ENCODE peak calls at places on chromosome 21, in ten cellular contexts. One of them, this sample, is unnamed. For H3K27me3 and H3K36me3, the result is how much of the 10 kb centered on the place peaks cover.

GRCh38 chr21:15831497-15831896 is 101.7 kb downstream of the USP25 start:
- DNase-seq in colonic mucosa: no peak
- DNase-seq in uterus: no peak
- DNase-seq in HCT116: no peak
- DNase-seq in kidney epithelial cell: no peak
- DNase-seq in GM23248: no peak
- DNase-seq in pancreas: no peak
- DNase-seq in heart right ventricle: no peak
- DNase-seq in heart left ventricle: no peak
- DNase-seq in suprapubic skin: no peak
- DNase-seq in this sample: no peak

GRCh38 chr21:36769051-36769867 is 70.3 kb downstream of the SIM2 start:
- DNase-seq in HCT116: no peak
- DNase-seq in kidney epithelial cell: no peak
- DNase-seq in uterus: no peak
- DNase-seq in heart right ventricle: no peak
- DNase-seq in suprapubic skin: peak
- DNase-seq in GM23248: no peak
- DNase-seq in pancreas: no peak
- DNase-seq in heart left ventricle: no peak
- DNase-seq in colonic mucosa: no peak
- DNase-seq in this sample: no peak

GRCh38 chr21:41566500-41567014 is 58.6 kb upstream of the TMPRSS2 start:
- DNase-seq in suprapubic skin: no peak
- DNase-seq in pancreas: no peak
- DNase-seq in GM23248: no peak
- DNase-seq in heart left ventricle: no peak
- DNase-seq in kidney epithelial cell: no peak
- DNase-seq in heart right ventricle: no peak
- DNase-seq in colonic mucosa: peak
- DNase-seq in uterus: no peak
- DNase-seq in HCT116: no peak
- DNase-seq in this sample: no peak

GRCh38 chr21:14995695-14996490 is 68.9 kb downstream of the NRIP1 start:
- DNase-seq in colonic mucosa: no peak
- DNase-seq in pancreas: peak
- DNase-seq in heart left ventricle: no peak
- DNase-seq in heart right ventricle: no peak
- DNase-seq in GM23248: peak
- DNase-seq in kidney epithelial cell: no peak
- DNase-seq in uterus: no peak
- DNase-seq in suprapubic skin: no peak
- DNase-seq in HCT116: no peak
- DNase-seq in this sample: no peak

GRCh38 chr21:37072988-37073416 is at the start of the genes PIGP and TTC3:
- DNase-seq in HCT116: peak
- DNase-seq in uterus: peak
- DNase-seq in GM23248: peak
- DNase-seq in heart left ventricle: peak
- DNase-seq in heart right ventricle: peak
- DNase-seq in pancreas: peak
- DNase-seq in suprapubic skin: peak
- DNase-seq in colonic mucosa: peak
- DNase-seq in kidney epithelial cell: peak
- DNase-seq in this sample: peak

GRCh38 chr21:44067011-44067839 is 40.0 kb upstream of the PWP2 start:
- DNase-seq in heart left ventricle: no peak
- DNase-seq in heart right ventricle: no peak
- DNase-seq in kidney epithelial cell: no peak
- DNase-seq in suprapubic skin: peak
- DNase-seq in GM23248: no peak
- DNase-seq in pancreas: no peak
- DNase-seq in colonic mucosa: no peak
- DNase-seq in uterus: no peak
- DNase-seq in HCT116: no peak
- DNase-seq in this sample: no peak

GRCh38 chr21:37712204-37712934 is 203.9 kb downstream of the KCNJ6 start:
- DNase-seq in colonic mucosa: peak
- DNase-seq in GM23248: peak
- DNase-seq in uterus: peak
- DNase-seq in pancreas: peak
- DNase-seq in suprapubic skin: no peak
- DNase-seq in HCT116: peak
- DNase-seq in kidney epithelial cell: peak
- DNase-seq in heart left ventricle: peak
- DNase-seq in heart right ventricle: peak
- DNase-seq in this sample: peak

GRCh38 chr21:16070207-16070651 is 340.4 kb downstream of the USP25 start:
- DNase-seq in colonic mucosa: no peak
- DNase-seq in uterus: no peak
- DNase-seq in suprapubic skin: no peak
- DNase-seq in HCT116: no peak
- DNase-seq in pancreas: no peak
- DNase-seq in heart left ventricle: no peak
- DNase-seq in kidney epithelial cell: no peak
- DNase-seq in GM23248: peak
- DNase-seq in heart right ventricle: no peak
- DNase-seq in this sample: peak

GRCh38 chr21:37710555-37711293 is 205.5 kb downstream of the KCNJ6 start:
- DNase-seq in kidney epithelial cell: no peak
- DNase-seq in heart left ventricle: no peak
- DNase-seq in heart right ventricle: peak
- DNase-seq in GM23248: no peak
- DNase-seq in HCT116: no peak
- DNase-seq in uterus: no peak
- DNase-seq in colonic mucosa: no peak
- DNase-seq in pancreas: no peak
- DNase-seq in suprapubic skin: no peak
- DNase-seq in this sample: no peak

GRCh38 chr21:35045539-35046222 is 3.4 kb downstream of the RUNX1 start:
- DNase-seq in heart right ventricle: no peak
- DNase-seq in uterus: no peak
- DNase-seq in heart left ventricle: no peak
- DNase-seq in GM23248: no peak
- DNase-seq in colonic mucosa: no peak
- DNase-seq in kidney epithelial cell: no peak
- DNase-seq in suprapubic skin: no peak
- DNase-seq in HCT116: no peak
- DNase-seq in pancreas: no peak
- DNase-seq in this sample: no peak
- H3K4me3 ChIP-seq in heart right ventricle: peak
- H3K4me3 ChIP-seq in uterus: no peak
- H3K4me3 ChIP-seq in heart left ventricle: no peak
- H3K4me3 ChIP-seq in GM23248: no peak
- H3K4me3 ChIP-seq in colonic mucosa: no peak
- H3K4me3 ChIP-seq in kidney epithelial cell: no peak
- H3K4me3 ChIP-seq in suprapubic skin: peak
- H3K4me3 ChIP-seq in HCT116: no peak
- H3K4me3 ChIP-seq in pancreas: no peak
- H3K4me3 ChIP-seq in this sample: no peak

GRCh38 chr21:31873696-31874599 is 1.1 kb downstream of the HUNK start:
- DNase-seq in GM23248: peak
- DNase-seq in heart right ventricle: peak
- DNase-seq in suprapubic skin: peak
- DNase-seq in colonic mucosa: peak
- DNase-seq in HCT116: no peak
- DNase-seq in pancreas: peak
- DNase-seq in heart left ventricle: peak
- DNase-seq in kidney epithelial cell: no peak
- DNase-seq in uterus: peak
- DNase-seq in this sample: peak

GRCh38 chr21:31877558-31877957 is 4.7 kb downstream of the HUNK start:
- DNase-seq in heart left ventricle: no peak
- DNase-seq in uterus: no peak
- DNase-seq in suprapubic skin: no peak
- DNase-seq in GM23248: no peak
- DNase-seq in HCT116: no peak
- DNase-seq in colonic mucosa: no peak
- DNase-seq in heart right ventricle: no peak
- DNase-seq in pancreas: no peak
- DNase-seq in kidney epithelial cell: no peak
- DNase-seq in this sample: no peak

GRCh38 chr21:31874817-31875216 is 2.0 kb downstream of the HUNK start:
- DNase-seq in HCT116: no peak
- DNase-seq in GM23248: peak
- DNase-seq in uterus: peak
- DNase-seq in heart left ventricle: no peak
- DNase-seq in suprapubic skin: no peak
- DNase-seq in heart right ventricle: no peak
- DNase-seq in kidney epithelial cell: no peak
- DNase-seq in colonic mucosa: peak
- DNase-seq in pancreas: peak
- DNase-seq in this sample: no peak

GRCh38 chr21:31873275-31873695 is 465 bp downstream of the HUNK start:
- DNase-seq in suprapubic skin: no peak
- DNase-seq in kidney epithelial cell: no peak
- DNase-seq in HCT116: no peak
- DNase-seq in uterus: no peak
- DNase-seq in colonic mucosa: peak
- DNase-seq in heart left ventricle: peak
- DNase-seq in heart right ventricle: peak
- DNase-seq in pancreas: peak
- DNase-seq in GM23248: no peak
- DNase-seq in this sample: peak

GRCh38 chr21:31875424-31876097 is 2.7 kb downstream of the HUNK start:
- DNase-seq in uterus: no peak
- DNase-seq in heart left ventricle: no peak
- DNase-seq in HCT116: no peak
- DNase-seq in suprapubic skin: no peak
- DNase-seq in colonic mucosa: no peak
- DNase-seq in GM23248: peak
- DNase-seq in heart right ventricle: no peak
- DNase-seq in kidney epithelial cell: no peak
- DNase-seq in pancreas: no peak
- DNase-seq in this sample: no peak
- H3K27me3 ChIP-seq in uterus: under half
- H3K27me3 ChIP-seq in heart left ventricle: half or more
- H3K27me3 ChIP-seq in HCT116: under half
- H3K27me3 ChIP-seq in suprapubic skin: under half
- H3K27me3 ChIP-seq in colonic mucosa: under half
- H3K27me3 ChIP-seq in GM23248: under half
- H3K27me3 ChIP-seq in heart right ventricle: half or more
- H3K27me3 ChIP-seq in kidney epithelial cell: under half
- H3K27me3 ChIP-seq in pancreas: under half
- H3K27me3 ChIP-seq in this sample: under half

GRCh38 chr21:24205317-24205716 is 1402.0 kb downstream of the MRPL39 start:
- DNase-seq in heart right ventricle: no peak
- DNase-seq in suprapubic skin: no peak
- DNase-seq in heart left ventricle: no peak
- DNase-seq in pancreas: no peak
- DNase-seq in colonic mucosa: no peak
- DNase-seq in uterus: no peak
- DNase-seq in HCT116: no peak
- DNase-seq in kidney epithelial cell: no peak
- DNase-seq in GM23248: no peak
- DNase-seq in this sample: no peak
- H3K36me3 ChIP-seq in heart right ventricle: under half
- H3K36me3 ChIP-seq in suprapubic skin: under half
- H3K36me3 ChIP-seq in heart left ventricle: under half
- H3K36me3 ChIP-seq in pancreas: under half
- H3K36me3 ChIP-seq in colonic mucosa: under half
- H3K36me3 ChIP-seq in uterus: under half
- H3K36me3 ChIP-seq in HCT116: under half
- H3K36me3 ChIP-seq in kidney epithelial cell: under half
- H3K36me3 ChIP-seq in GM23248: under half
- H3K36me3 ChIP-seq in this sample: under half

DNA sequence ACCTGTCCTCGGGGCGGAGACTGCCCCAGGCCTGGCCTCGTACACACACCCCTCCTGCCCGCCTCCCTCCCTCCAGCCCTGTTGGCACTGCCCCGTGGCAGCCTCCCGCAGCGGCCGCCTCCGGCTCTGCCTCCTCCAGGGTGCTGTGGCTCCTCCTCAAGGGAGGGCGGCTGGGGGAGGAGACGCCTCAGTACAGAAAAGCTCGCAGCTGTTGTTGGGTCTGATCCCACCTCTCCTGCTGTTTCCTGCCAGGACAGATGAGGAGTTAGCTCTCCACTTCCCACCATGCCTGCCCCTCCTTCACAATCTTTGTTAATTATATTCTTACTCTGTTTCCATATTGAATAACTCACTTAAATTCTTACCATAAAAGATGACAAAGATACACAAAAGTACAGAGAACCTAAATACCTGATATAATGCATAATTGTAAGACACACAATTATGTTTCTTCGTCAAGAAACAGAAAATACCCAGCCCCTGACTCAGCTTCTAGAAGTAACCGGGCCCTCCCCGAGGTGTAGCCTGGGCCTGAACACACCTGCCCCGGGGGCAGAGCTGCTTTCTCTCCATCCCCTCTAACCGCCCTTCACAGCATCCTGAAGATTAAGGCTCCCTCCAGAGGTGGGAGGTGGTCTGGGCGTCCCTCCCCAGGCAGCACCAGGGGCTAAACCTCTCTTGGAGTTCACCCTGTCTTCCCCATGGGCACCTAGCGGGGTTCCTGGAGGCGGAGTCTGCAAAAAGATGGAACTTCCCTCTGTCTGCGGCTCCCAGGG is 30.6 kb upstream of the COL6A1 start:
- DNase-seq in colonic mucosa: peak
- DNase-seq in heart left ventricle: no peak
- DNase-seq in uterus: peak
- DNase-seq in pancreas: peak
- DNase-seq in GM23248: peak
- DNase-seq in heart right ventricle: peak
- DNase-seq in suprapubic skin: peak
- DNase-seq in HCT116: peak
- DNase-seq in kidney epithelial cell: no peak
- DNase-seq in this sample: no peak
- H3K4me3 ChIP-seq in colonic mucosa: no peak
- H3K4me3 ChIP-seq in heart left ventricle: no peak
- H3K4me3 ChIP-seq in uterus: no peak
- H3K4me3 ChIP-seq in pancreas: no peak
- H3K4me3 ChIP-seq in GM23248: peak
- H3K4me3 ChIP-seq in heart right ventricle: no peak
- H3K4me3 ChIP-seq in suprapubic skin: peak
- H3K4me3 ChIP-seq in HCT116: no peak
- H3K4me3 ChIP-seq in kidney epithelial cell: no peak
- H3K4me3 ChIP-seq in this sample: no peak

This sample was measured in HAP-1.